ENCODE peak calls at places on chromosomes 13 and 19, in eight cellular contexts. One of them, this sample, is unnamed. For H3K4me1, the result is how much of the 10 kb centered on the place peaks cover.

GRCh38 chr13:111210945-111211469 is 95.9 kb downstream of the ARHGEF7 start:
- DNase-seq in heart right ventricle: no peak
- DNase-seq in mammary epithelial cell: no peak
- DNase-seq in H1: no peak
- DNase-seq in heart left ventricle: no peak
- DNase-seq in endodermal cell: no peak
- DNase-seq in thyroid gland: no peak
- DNase-seq in tibial nerve: no peak
- DNase-seq in this sample: no peak

GRCh38 chr13:24698686-24699085 is 18.5 kb downstream of the ATP12A start:
- DNase-seq in heart right ventricle: no peak
- DNase-seq in mammary epithelial cell: no peak
- DNase-seq in H1: no peak
- DNase-seq in heart left ventricle: no peak
- DNase-seq in endodermal cell: no peak
- DNase-seq in thyroid gland: no peak
- DNase-seq in tibial nerve: no peak
- DNase-seq in this sample: no peak

GRCh38 chr13:98910501-98910951 is 67.3 kb downstream of the DOCK9 start:
- DNase-seq in heart right ventricle: peak
- DNase-seq in mammary epithelial cell: peak
- DNase-seq in H1: no peak
- DNase-seq in heart left ventricle: peak
- DNase-seq in endodermal cell: peak
- DNase-seq in thyroid gland: no peak
- DNase-seq in tibial nerve: no peak
- DNase-seq in this sample: no peak

GRCh38 chr13:33101835-33102234 is 85.6 kb downstream of the KL start:
- DNase-seq in heart right ventricle: no peak
- DNase-seq in mammary epithelial cell: no peak
- DNase-seq in H1: no peak
- DNase-seq in heart left ventricle: no peak
- DNase-seq in endodermal cell: no peak
- DNase-seq in thyroid gland: no peak
- DNase-seq in tibial nerve: no peak
- DNase-seq in this sample: no peak

GRCh38 chr13:39402221-39402620 is 200.8 kb downstream of the LHFPL6 start:
- DNase-seq in heart right ventricle: no peak
- DNase-seq in mammary epithelial cell: no peak
- DNase-seq in H1: no peak
- DNase-seq in heart left ventricle: no peak
- DNase-seq in endodermal cell: no peak
- DNase-seq in thyroid gland: no peak
- DNase-seq in tibial nerve: no peak
- DNase-seq in this sample: no peak

GRCh38 chr19:8663920-8664670 is 33.7 kb downstream of the NFILZ start:
- DNase-seq in heart right ventricle: no peak
- DNase-seq in mammary epithelial cell: no peak
- DNase-seq in H1: no peak
- DNase-seq in heart left ventricle: no peak
- DNase-seq in endodermal cell: no peak
- DNase-seq in thyroid gland: no peak
- DNase-seq in tibial nerve: no peak
- DNase-seq in this sample: no peak

GRCh38 chr13:28204690-28205443 is 66.5 kb downstream of the PAN3 start:
- DNase-seq in heart right ventricle: no peak
- DNase-seq in mammary epithelial cell: no peak
- DNase-seq in H1: no peak
- DNase-seq in heart left ventricle: no peak
- DNase-seq in endodermal cell: no peak
- DNase-seq in thyroid gland: no peak
- DNase-seq in tibial nerve: no peak
- DNase-seq in this sample: no peak

GRCh38 chr13:113124211-113125025 is 1.8 kb downstream of the F10 start:
- DNase-seq in heart right ventricle: no peak
- DNase-seq in mammary epithelial cell: no peak
- DNase-seq in H1: no peak
- DNase-seq in heart left ventricle: no peak
- DNase-seq in endodermal cell: no peak
- DNase-seq in thyroid gland: no peak
- DNase-seq in tibial nerve: no peak
- DNase-seq in this sample: no peak

GRCh38 chr19:15048885-15049541 is at the start of gene CASP14:
- DNase-seq in heart right ventricle: no peak
- DNase-seq in mammary epithelial cell: peak
- DNase-seq in H1: no peak
- DNase-seq in heart left ventricle: no peak
- DNase-seq in endodermal cell: no peak
- DNase-seq in thyroid gland: no peak
- DNase-seq in tibial nerve: no peak
- DNase-seq in this sample: no peak

GRCh38 chr19:33904681-33905080 is 108.0 kb downstream of the KCTD15 start:
- DNase-seq in heart right ventricle: peak
- DNase-seq in mammary epithelial cell: peak
- DNase-seq in H1: peak
- DNase-seq in heart left ventricle: peak
- DNase-seq in endodermal cell: peak
- DNase-seq in thyroid gland: peak
- DNase-seq in tibial nerve: no peak
- DNase-seq in this sample: no peak

GRCh38 chr19:9671654-9672053 is 3.2 kb downstream of the ZNF562 start:
- DNase-seq in heart right ventricle: no peak
- DNase-seq in mammary epithelial cell: no peak
- DNase-seq in H1: no peak
- DNase-seq in heart left ventricle: no peak
- DNase-seq in endodermal cell: no peak
- DNase-seq in thyroid gland: no peak
- DNase-seq in tibial nerve: no peak
- DNase-seq in this sample: no peak

GRCh38 chr13:21014666-21015170 is 46.7 kb downstream of the LATS2 start:
- DNase-seq in heart right ventricle: peak
- DNase-seq in mammary epithelial cell: no peak
- DNase-seq in H1: no peak
- DNase-seq in heart left ventricle: peak
- DNase-seq in endodermal cell: no peak
- DNase-seq in thyroid gland: peak
- DNase-seq in tibial nerve: no peak
- DNase-seq in this sample: no peak

GRCh38 chr19:2618611-2619010 is 83.9 kb downstream of the GNG7 start:
- DNase-seq in heart right ventricle: peak
- DNase-seq in mammary epithelial cell: peak
- DNase-seq in H1: no peak
- DNase-seq in heart left ventricle: peak
- DNase-seq in endodermal cell: no peak
- DNase-seq in thyroid gland: peak
- DNase-seq in tibial nerve: peak
- DNase-seq in this sample: no peak

GRCh38 chr13:36366023-36366422 is 19.8 kb upstream of the SPART start:
- DNase-seq in heart right ventricle: no peak
- DNase-seq in mammary epithelial cell: no peak
- DNase-seq in H1: no peak
- DNase-seq in heart left ventricle: no peak
- DNase-seq in endodermal cell: no peak
- DNase-seq in thyroid gland: no peak
- DNase-seq in tibial nerve: no peak
- DNase-seq in this sample: no peak

GRCh38 chr13:77384999-77385398 is 58.1 kb upstream of the MYCBP2 start:
- DNase-seq in heart right ventricle: no peak
- DNase-seq in mammary epithelial cell: no peak
- DNase-seq in H1: no peak
- DNase-seq in heart left ventricle: no peak
- DNase-seq in endodermal cell: no peak
- DNase-seq in thyroid gland: no peak
- DNase-seq in tibial nerve: no peak
- DNase-seq in this sample: no peak

GRCh38 chr19:45076029-45076850 is at the start of gene ZNF296:
- DNase-seq in heart right ventricle: peak
- DNase-seq in mammary epithelial cell: peak
- DNase-seq in H1: peak
- DNase-seq in heart left ventricle: peak
- DNase-seq in endodermal cell: peak
- DNase-seq in thyroid gland: peak
- DNase-seq in tibial nerve: peak
- DNase-seq in this sample: peak

GRCh38 chr19:347946-348861 is 3.6 kb upstream of the MIER2 start:
- DNase-seq in heart right ventricle: no peak
- DNase-seq in mammary epithelial cell: no peak
- DNase-seq in H1: no peak
- DNase-seq in heart left ventricle: no peak
- DNase-seq in endodermal cell: peak
- DNase-seq in thyroid gland: no peak
- DNase-seq in tibial nerve: no peak
- DNase-seq in this sample: no peak

GRCh38 chr19:45352471-45352870 is 11.9 kb downstream of the KLC3 start:
- DNase-seq in heart right ventricle: no peak
- DNase-seq in mammary epithelial cell: no peak
- DNase-seq in H1: no peak
- DNase-seq in heart left ventricle: no peak
- DNase-seq in endodermal cell: no peak
- DNase-seq in thyroid gland: no peak
- DNase-seq in tibial nerve: no peak
- DNase-seq in this sample: no peak

GRCh38 chr13:51942189-51942588 is 69.1 kb downstream of the ATP7B start:
- DNase-seq in heart right ventricle: no peak
- DNase-seq in mammary epithelial cell: peak
- DNase-seq in H1: no peak
- DNase-seq in heart left ventricle: no peak
- DNase-seq in endodermal cell: no peak
- DNase-seq in thyroid gland: no peak
- DNase-seq in tibial nerve: no peak
- DNase-seq in this sample: no peak

GRCh38 chr19:33193864-33194362 is at the start of gene LRP3:
- DNase-seq in heart right ventricle: peak
- DNase-seq in mammary epithelial cell: no peak
- DNase-seq in H1: no peak
- DNase-seq in heart left ventricle: peak
- DNase-seq in endodermal cell: peak
- DNase-seq in thyroid gland: peak
- DNase-seq in tibial nerve: no peak
- DNase-seq in this sample: no peak

GRCh38 chr19:48469056-48469881 is at the start of gene CYTH2:
- DNase-seq in heart right ventricle: peak
- DNase-seq in mammary epithelial cell: peak
- DNase-seq in H1: peak
- DNase-seq in heart left ventricle: peak
- DNase-seq in endodermal cell: peak
- DNase-seq in thyroid gland: peak
- DNase-seq in tibial nerve: peak
- DNase-seq in this sample: peak

GRCh38 chr19:48490980-48491792 is 20.4 kb downstream of the LMTK3 start:
- DNase-seq in heart right ventricle: no peak
- DNase-seq in mammary epithelial cell: peak
- DNase-seq in H1: peak
- DNase-seq in heart left ventricle: no peak
- DNase-seq in endodermal cell: peak
- DNase-seq in thyroid gland: peak
- DNase-seq in tibial nerve: no peak
- DNase-seq in this sample: no peak

GRCh38 chr13:83121904-83122303 is 760.4 kb downstream of the SLITRK1 start:
- DNase-seq in heart right ventricle: no peak
- DNase-seq in mammary epithelial cell: no peak
- DNase-seq in H1: no peak
- DNase-seq in heart left ventricle: no peak
- DNase-seq in endodermal cell: no peak
- DNase-seq in thyroid gland: no peak
- DNase-seq in tibial nerve: no peak
- DNase-seq in this sample: no peak

GRCh38 chr19:39405930-39406655 is 554 bp upstream of the ZFP36 start:
- DNase-seq in heart right ventricle: peak
- DNase-seq in mammary epithelial cell: no peak
- DNase-seq in H1: peak
- DNase-seq in heart left ventricle: no peak
- DNase-seq in endodermal cell: peak
- DNase-seq in thyroid gland: no peak
- DNase-seq in tibial nerve: peak
- DNase-seq in this sample: no peak
- H3K4me1 ChIP-seq in heart right ventricle: under half
- H3K4me1 ChIP-seq in mammary epithelial cell: under half
- H3K4me1 ChIP-seq in H1: under half
- H3K4me1 ChIP-seq in heart left ventricle: under half
- H3K4me1 ChIP-seq in endodermal cell: under half
- H3K4me1 ChIP-seq in thyroid gland: half or more
- H3K4me1 ChIP-seq in tibial nerve: under half
- H3K4me1 ChIP-seq in this sample: under half

GRCh38 chr13:40979232-40979631 is 39.9 kb downstream of the ELF1 start:
- DNase-seq in heart right ventricle: no peak
- DNase-seq in mammary epithelial cell: no peak
- DNase-seq in H1: no peak
- DNase-seq in heart left ventricle: no peak
- DNase-seq in endodermal cell: no peak
- DNase-seq in thyroid gland: no peak
- DNase-seq in tibial nerve: no peak
- DNase-seq in this sample: no peak
- H3K4me3 ChIP-seq in heart right ventricle: peak
- H3K4me3 ChIP-seq in mammary epithelial cell: no peak
- H3K4me3 ChIP-seq in H1: no peak
- H3K4me3 ChIP-seq in heart left ventricle: peak
- H3K4me3 ChIP-seq in endodermal cell: no peak
- H3K4me3 ChIP-seq in thyroid gland: no peak
- H3K4me3 ChIP-seq in tibial nerve: no peak
- H3K4me3 ChIP-seq in this sample: no peak

GRCh38 chr19:30222993-30223865 is 149.0 kb upstream of the ZNF536 start:
- DNase-seq in heart right ventricle: no peak
- DNase-seq in mammary epithelial cell: no peak
- DNase-seq in H1: peak
- DNase-seq in heart left ventricle: no peak
- DNase-seq in endodermal cell: peak
- DNase-seq in thyroid gland: peak
- DNase-seq in tibial nerve: no peak
- DNase-seq in this sample: no peak
- H3K27ac ChIP-seq in heart right ventricle: no peak
- H3K27ac ChIP-seq in mammary epithelial cell: no peak
- H3K27ac ChIP-seq in H1: no peak
- H3K27ac ChIP-seq in heart left ventricle: no peak
- H3K27ac ChIP-seq in endodermal cell: no peak
- H3K27ac ChIP-seq in thyroid gland: no peak
- H3K27ac ChIP-seq in tibial nerve: peak
- H3K27ac ChIP-seq in this sample: no peak

GRCh38 chr19:3818918-3819317 is 32.7 kb upstream of the MATK start:
- DNase-seq in heart right ventricle: no peak
- DNase-seq in mammary epithelial cell: no peak
- DNase-seq in H1: no peak
- DNase-seq in heart left ventricle: no peak
- DNase-seq in endodermal cell: peak
- DNase-seq in thyroid gland: no peak
- DNase-seq in tibial nerve: no peak
- DNase-seq in this sample: no peak

GRCh38 chr19:3818479-3818878 is 32.3 kb upstream of the MATK start:
- DNase-seq in heart right ventricle: no peak
- DNase-seq in mammary epithelial cell: no peak
- DNase-seq in H1: no peak
- DNase-seq in heart left ventricle: no peak
- DNase-seq in endodermal cell: no peak
- DNase-seq in thyroid gland: no peak
- DNase-seq in tibial nerve: no peak
- DNase-seq in this sample: no peak

GRCh38 chr19:3821857-3822364 is 35.7 kb upstream of the MATK start:
- DNase-seq in heart right ventricle: peak
- DNase-seq in mammary epithelial cell: no peak
- DNase-seq in H1: peak
- DNase-seq in heart left ventricle: peak
- DNase-seq in endodermal cell: peak
- DNase-seq in thyroid gland: peak
- DNase-seq in tibial nerve: peak
- DNase-seq in this sample: peak

GRCh38 chr19:3821156-3821555 is 35.0 kb upstream of the MATK start:
- DNase-seq in heart right ventricle: no peak
- DNase-seq in mammary epithelial cell: no peak
- DNase-seq in H1: no peak
- DNase-seq in heart left ventricle: no peak
- DNase-seq in endodermal cell: no peak
- DNase-seq in thyroid gland: no peak
- DNase-seq in tibial nerve: no peak
- DNase-seq in this sample: no peak

GRCh38 chr19:3819989-3820388 is 33.8 kb upstream of the MATK start:
- DNase-seq in heart right ventricle: no peak
- DNase-seq in mammary epithelial cell: no peak
- DNase-seq in H1: no peak
- DNase-seq in heart left ventricle: no peak
- DNase-seq in endodermal cell: no peak
- DNase-seq in thyroid gland: no peak
- DNase-seq in tibial nerve: no peak
- DNase-seq in this sample: no peak
- H3K4me1 ChIP-seq in heart right ventricle: under half
- H3K4me1 ChIP-seq in mammary epithelial cell: under half
- H3K4me1 ChIP-seq in H1: under half
- H3K4me1 ChIP-seq in heart left ventricle: under half
- H3K4me1 ChIP-seq in endodermal cell: under half
- H3K4me1 ChIP-seq in thyroid gland: under half
- H3K4me1 ChIP-seq in tibial nerve: under half
- H3K4me1 ChIP-seq in this sample: under half